ENCODE peak calls at places on chromosome X, in eight cellular contexts. U is NCI-H2081, S is heart left ventricle, T is mesothelial cell of epicardium, V is mesenchymal stem cell, O is A673, I is left lung, F is H9. E is an unnamed sample.

GRCh38 chrX:49003696-49004095 is 1.6 kb upstream of the GRIPAP1 start:
- DNase-seq in U (no peak), S (no peak), T (no peak), V (no peak), O (no peak), I (no peak), F (no peak), E (no peak)

GRCh38 chrX:118963159-118963558 is 11.3 kb upstream of the LONRF3 start:
- DNase-seq in U (no peak), S (no peak), T (no peak), V (no peak), O (no peak), I (no peak), F (no peak), E (no peak)

GRCh38 chrX:39324233-39324632 is 523.0 kb downstream of the MID1IP1 start:
- DNase-seq in U (no peak), S (no peak), T (no peak), V (no peak), O (no peak), I (no peak), F (no peak), E (no peak)

GRCh38 chrX:1462596-1463251 is 10.0 kb upstream of the ASMTL start:
- DNase-seq in U (no peak), S (peak), T (no peak), V (peak), O (no peak), I (no peak), F (no peak), E (no peak)

GRCh38 chrX:27132851-27133250 is 330.3 kb downstream of the PPP4R3C start:
- DNase-seq in U (no peak), S (no peak), T (no peak), V (no peak), O (no peak), I (no peak), F (no peak), E (no peak)

GRCh38 chrX:11478036-11478435 is 184.8 kb downstream of the AMELX start:
- DNase-seq in U (no peak), S (no peak), T (no peak), V (peak), O (no peak), I (no peak), F (no peak), E (no peak)

GRCh38 chrX:103063191-103063845 is 653 bp downstream of the BEX1 start:
- DNase-seq in U (peak), S (no peak), T (peak), V (peak), O (peak), I (no peak), F (peak), E (no peak)

GRCh38 chrX:42466706-42467105 is 311.3 kb downstream of the PPP1R2C start:
- DNase-seq in U (no peak), S (no peak), T (no peak), V (no peak), O (no peak), I (no peak), F (no peak), E (no peak)

GRCh38 chrX:140767646-140768045 is 58.1 kb downstream of the LINC00632 start:
- DNase-seq in U (no peak), S (no peak), T (no peak), V (peak), O (no peak), I (no peak), F (no peak), E (no peak)

GRCh38 chrX:19912-20571 is 261.1 kb upstream of the PLCXD1 start:
- DNase-seq in U (no peak), S (no peak), T (peak), V (peak), O (peak), I (peak), F (peak), E (no peak)

GRCh38 chrX:31423575-31424284 is 351.9 kb upstream of the FTHL17 start:
- DNase-seq in U (peak), S (peak), T (peak), V (peak), O (peak), I (no peak), F (peak), E (no peak)

GRCh38 chrX:131802836-131803626 is 220.1 kb upstream of the STK26 start:
- DNase-seq in U (peak), S (peak), T (no peak), V (no peak), O (peak), I (no peak), F (no peak), E (no peak)

GRCh38 chrX:138020941-138021340 is 455.0 kb downstream of the ZIC3 start:
- DNase-seq in U (no peak), S (no peak), T (no peak), V (no peak), O (no peak), I (no peak), F (no peak), E (no peak)

GRCh38 chrX:144333429-144333828 is 449.6 kb downstream of the UBE2NL start:
- DNase-seq in U (no peak), S (no peak), T (no peak), V (no peak), O (no peak), I (no peak), F (no peak), E (no peak)

GRCh38 chrX:20514358-20514757 is 247.6 kb upstream of the RPS6KA3 start:
- DNase-seq in U (no peak), S (no peak), T (no peak), V (peak), O (peak), I (no peak), F (no peak), E (no peak)

GRCh38 chrX:1918780-1919179 is 303.9 kb downstream of the ASMT start:
- DNase-seq in U (no peak), S (no peak), T (no peak), V (no peak), O (no peak), I (no peak), F (no peak), E (no peak)

GRCh38 chrX:73206366-73206765 is 8.3 kb downstream of the NAP1L2 start:
- DNase-seq in U (no peak), S (no peak), T (no peak), V (no peak), O (no peak), I (no peak), F (no peak), E (no peak)

GRCh38 chrX:119880076-119880475 is 8.4 kb downstream of the NDUFA1 start:
- DNase-seq in U (no peak), S (no peak), T (no peak), V (no peak), O (no peak), I (no peak), F (no peak), E (no peak)

GRCh38 chrX:49043987-49044281 is 777 bp upstream of the TFE3 start:
- DNase-seq in U (no peak), S (no peak), T (no peak), V (no peak), O (no peak), I (no peak), F (no peak), E (no peak)

GRCh38 chrX:119826399-119826959 is 26.3 kb downstream of the UPF3B start:
- DNase-seq in U (no peak), S (no peak), T (no peak), V (peak), O (no peak), I (no peak), F (no peak), E (no peak)